ENCODE peak calls at places on chromosome 16, in four cellular contexts. U, R, P and O are unnamed samples.

GRCh38 chr16:4925791-4926190 is 11.2 kb downstream of the PPL start:
- DNase-seq in U (no peak), R (no peak), P (no peak), O (no peak)

GRCh38 chr16:17316005-17316404 is 154.8 kb downstream of the XYLT1 start:
- DNase-seq in U (no peak), R (no peak), P (no peak), O (no peak)

GRCh38 chr16:15856901-15857778 is at the start of gene MYH11:
- DNase-seq in R (peak), P (peak), U (no peak), O (no peak)

GRCh38 chr16:76970087-76970744 is 220.8 kb upstream of the MON1B start:
- DNase-seq in U (no peak), R (no peak), P (no peak), O (no peak)

GRCh38 chr16:31023252-31023602 is 10.1 kb upstream of the STX4 start:
- DNase-seq in R (no peak), P (no peak), U (no peak), O (no peak)

GRCh38 chr16:28838558-28838918 is 7.6 kb downstream of the TUFM start:
- DNase-seq in R (no peak), U (no peak), P (no peak), O (no peak)

GRCh38 chr16:30382398-30383015 is at the start of gene SEPTIN1:
- DNase-seq in P (no peak), U (no peak), R (no peak), O (no peak)

GRCh38 chr16:81487301-81487720 is 42.7 kb downstream of the CMIP start:
- DNase-seq in P (no peak), R (no peak), U (no peak), O (no peak)

GRCh38 chr16:51107742-51108141 is 43.3 kb downstream of the SALL1 start:
- DNase-seq in R (no peak), U (no peak), P (no peak), O (no peak)

GRCh38 chr16:89407282-89407924 is 83.0 kb downstream of the ANKRD11 start:
- DNase-seq in R (no peak), U (no peak), P (no peak), O (no peak)

GRCh38 chr16:70018254-70018653 is 67.1 kb downstream of the CLEC18A start:
- DNase-seq in U (peak), P (no peak), R (no peak), O (no peak)

GRCh38 chr16:17629936-17630335 is 159.2 kb upstream of the XYLT1 start:
- DNase-seq in U (no peak), P (no peak), R (no peak), O (no peak)

GRCh38 chr16:4327782-4328579 is 12.1 kb downstream of the GLIS2 start:
- DNase-seq in R (peak), P (peak), U (peak), O (no peak)

GRCh38 chr16:19872935-19873334 is 11.7 kb downstream of the GPRC5B start:
- DNase-seq in R (no peak), P (no peak), U (no peak), O (no peak)

GRCh38 chr16:57357330-57358151 is 1.0 kb upstream of the CCL22 start:
- DNase-seq in P (no peak), U (no peak), R (no peak), O (no peak)

GRCh38 chr16:81873843-81874752 is 95.0 kb downstream of the PLCG2 start:
- DNase-seq in U (peak), R (no peak), P (no peak), O (no peak)

GRCh38 chr16:21159281-21159951 is 942 bp downstream of the LDAF1 start:
- DNase-seq in P (peak), R (peak), U (peak), O (no peak)

GRCh38 chr16:35750701-35751104 is 2291.3 kb downstream of the TP53TG3F start:
- DNase-seq in U (no peak), R (no peak), P (no peak), O (peak)

GRCh38 chr16:2771496-2772402 is 5.3 kb downstream of the ELOB start:
- DNase-seq in P (no peak), R (no peak), U (no peak), O (no peak)
- TF ChIP-seq POLR2A in P (no peak), R (no peak), U (no peak), O (no peak)

GRCh38 chr16:1283296-1283695 is 26.1 kb upstream of the UBE2I start:
- DNase-seq in U (no peak), P (no peak), R (no peak), O (no peak)

GRCh38 chr16:1285669-1286491 is 23.6 kb upstream of the UBE2I start:
- DNase-seq in P (no peak), U (no peak), R (no peak), O (no peak)

GRCh38 chr16:1282275-1282995 is 26.6 kb downstream of the TPSD1 start:
- DNase-seq in R (no peak), U (no peak), P (no peak), O (no peak)

GRCh38 chr16:1286492-1287094 is 22.8 kb upstream of the UBE2I start:
- DNase-seq in U (no peak), R (no peak), P (no peak), O (no peak)

GRCh38 chr16:1283996-1284592 is 25.3 kb upstream of the UBE2I start:
- DNase-seq in P (no peak), R (no peak), U (no peak), O (no peak)
- TF ChIP-seq POLR2AphosphoS5 in P (no peak), R (no peak), U (no peak), O (no peak)

GRCh38 chr16:9199751-9200150 is 108.3 kb downstream of the HAPSTR1 start:
- DNase-seq in U (no peak), P (no peak), R (no peak), O (no peak)

GRCh38 chr16:9197957-9198661 is 106.7 kb downstream of the HAPSTR1 start:
- DNase-seq in P (no peak), R (no peak), U (no peak), O (no peak)

GRCh38 chr16:9195301-9195700 is 103.9 kb downstream of the HAPSTR1 start:
- DNase-seq in P (no peak), R (no peak), U (no peak), O (no peak)

DNA sequence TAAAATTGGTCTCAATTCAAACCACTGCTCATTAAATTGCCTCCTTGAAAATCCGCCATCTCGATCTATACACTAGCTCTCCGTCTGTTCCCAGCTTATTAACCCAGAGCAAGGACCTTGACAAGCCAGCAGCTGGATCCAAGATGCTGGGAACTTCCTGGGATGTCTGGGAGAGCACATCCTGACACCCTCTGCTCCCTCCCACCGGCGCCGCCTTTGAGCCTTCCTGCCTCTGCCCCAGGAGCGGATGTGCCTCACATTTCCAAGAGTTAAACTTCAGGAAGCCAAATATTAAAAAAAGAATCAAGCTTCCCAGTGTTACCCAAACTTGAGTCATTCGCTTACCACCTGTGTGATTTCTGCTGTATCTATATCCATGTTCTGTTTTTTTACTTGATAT is 107.9 kb downstream of the HAPSTR1 start:
- DNase-seq in R (no peak), U (no peak), P (no peak), O (no peak)
- H3K27ac ChIP-seq in R (no peak), U (no peak), P (no peak), O (no peak)

DNA sequence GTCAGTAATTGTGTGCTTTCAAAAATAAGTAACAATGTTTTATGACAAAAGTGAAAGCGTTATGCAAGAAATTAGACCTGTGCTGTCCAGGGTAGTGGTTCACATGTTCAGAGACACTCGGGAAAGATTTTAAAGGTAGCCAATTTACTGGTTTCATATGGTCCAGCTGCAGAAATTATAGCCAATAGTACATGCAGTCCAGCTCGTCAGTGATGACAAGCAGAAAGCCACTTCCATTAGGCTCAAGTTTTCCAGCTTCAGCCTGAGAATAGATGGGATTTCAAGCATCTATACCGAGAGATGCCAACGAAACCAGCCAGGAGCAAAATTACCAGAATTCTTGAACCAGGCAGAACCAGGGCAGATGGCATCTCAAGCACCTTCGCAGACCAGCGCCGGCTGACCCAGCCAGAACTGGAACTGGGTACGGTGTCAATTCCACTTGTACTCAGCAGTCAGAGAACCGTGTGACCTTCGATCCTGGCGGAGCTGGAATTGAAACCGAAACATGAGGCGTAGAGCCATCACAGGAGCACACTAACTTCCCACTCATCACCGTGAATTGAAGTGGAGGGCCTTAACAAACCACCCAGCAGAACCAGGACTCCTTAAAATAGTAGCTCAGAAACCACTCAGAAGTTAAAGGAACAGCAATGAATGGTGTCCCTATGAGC is 207.9 kb upstream of the HSBP1 start:
- DNase-seq in U (no peak), R (no peak), P (no peak), O (no peak)
- TF ChIP-seq POLR2A in U (no peak), R (no peak), P (no peak), O (no peak)

GRCh38 chr16:2388875-2389433 is 40.3 kb upstream of the CCNF start:
- DNase-seq in P (no peak), U (peak), R (no peak), O (no peak)
- TF ChIP-seq POLR2AphosphoS5 in P (no peak), U (peak), R (no peak), O (no peak)

GRCh38 chr16:66649167-66649566 is 44.7 kb downstream of the CMTM3 start:
- DNase-seq in R (no peak), P (no peak), U (no peak), O (no peak)
- H3K27ac ChIP-seq in R (no peak), P (no peak), U (no peak), O (no peak)

GRCh38 chr16:679808-680624 is at the start of gene STUB1:
- DNase-seq in P (peak), U (peak), R (peak), O (no peak)
- TF ChIP-seq POLR2A in P (no peak), U (no peak), R (no peak), O (peak)